ENCODE peak calls at places on chromosomes 11 and 22, in five cellular contexts. One of them, this sample, is unnamed. For H3K4me1, the result is how much of the 10 kb centered on the place peaks cover.

GRCh38 chr11:9158898-9159391 is 67.5 kb upstream of the SCUBE2 start:
- DNase-seq in IMR-90: peak
- DNase-seq in A549: no peak
- DNase-seq in breast epithelium: no peak
- DNase-seq in gastrocnemius medialis: no peak
- DNase-seq in this sample: no peak

GRCh38 chr11:6782720-6783119 is at the start of gene OR2AG1:
- DNase-seq in IMR-90: no peak
- DNase-seq in A549: no peak
- DNase-seq in breast epithelium: no peak
- DNase-seq in gastrocnemius medialis: no peak
- DNase-seq in this sample: no peak

GRCh38 chr22:49406047-49406650 is 421.5 kb downstream of the BRD1 start:
- DNase-seq in IMR-90: no peak
- DNase-seq in A549: no peak
- DNase-seq in breast epithelium: no peak
- DNase-seq in gastrocnemius medialis: no peak
- DNase-seq in this sample: no peak

GRCh38 chr11:78749243-78749730 is 174.6 kb upstream of the NARS2 start:
- DNase-seq in IMR-90: no peak
- DNase-seq in A549: no peak
- DNase-seq in breast epithelium: no peak
- DNase-seq in gastrocnemius medialis: no peak
- DNase-seq in this sample: no peak

GRCh38 chr11:6986487-6986886 is 33.7 kb downstream of the ZNF214 start:
- DNase-seq in IMR-90: no peak
- DNase-seq in A549: no peak
- DNase-seq in breast epithelium: no peak
- DNase-seq in gastrocnemius medialis: no peak
- DNase-seq in this sample: no peak

GRCh38 chr11:70756341-70756740 is 358.0 kb downstream of the CTTN start:
- DNase-seq in IMR-90: no peak
- DNase-seq in A549: no peak
- DNase-seq in breast epithelium: no peak
- DNase-seq in gastrocnemius medialis: no peak
- DNase-seq in this sample: no peak

GRCh38 chr11:116172156-116172555 is 600.6 kb downstream of the BUD13 start:
- DNase-seq in IMR-90: no peak
- DNase-seq in A549: no peak
- DNase-seq in breast epithelium: no peak
- DNase-seq in gastrocnemius medialis: no peak
- DNase-seq in this sample: no peak

GRCh38 chr11:128157423-128158298 is 429.7 kb downstream of the ETS1 start:
- DNase-seq in IMR-90: peak
- DNase-seq in A549: peak
- DNase-seq in breast epithelium: no peak
- DNase-seq in gastrocnemius medialis: no peak
- DNase-seq in this sample: peak

GRCh38 chr11:70578831-70579230 is 180.5 kb downstream of the CTTN start:
- DNase-seq in IMR-90: no peak
- DNase-seq in A549: no peak
- DNase-seq in breast epithelium: no peak
- DNase-seq in gastrocnemius medialis: no peak
- DNase-seq in this sample: no peak

GRCh38 chr22:27804683-27805297 is 3.2 kb upstream of the MN1 start:
- DNase-seq in IMR-90: peak
- DNase-seq in A549: peak
- DNase-seq in breast epithelium: no peak
- DNase-seq in gastrocnemius medialis: peak
- DNase-seq in this sample: peak

GRCh38 chr11:60739114-60739513 is 14.6 kb downstream of the MS4A18 start:
- DNase-seq in IMR-90: no peak
- DNase-seq in A549: no peak
- DNase-seq in breast epithelium: no peak
- DNase-seq in gastrocnemius medialis: no peak
- DNase-seq in this sample: no peak

GRCh38 chr11:10304495-10305261 is at the start of gene ADM:
- DNase-seq in IMR-90: peak
- DNase-seq in A549: peak
- DNase-seq in breast epithelium: peak
- DNase-seq in gastrocnemius medialis: peak
- DNase-seq in this sample: peak

GRCh38 chr22:43310311-43310710 is 32.9 kb downstream of the SCUBE1 start:
- DNase-seq in IMR-90: no peak
- DNase-seq in A549: no peak
- DNase-seq in breast epithelium: no peak
- DNase-seq in gastrocnemius medialis: no peak
- DNase-seq in this sample: no peak

GRCh38 chr11:116868066-116868465 is 30.6 kb upstream of the APOA1 start:
- DNase-seq in IMR-90: no peak
- DNase-seq in A549: no peak
- DNase-seq in breast epithelium: no peak
- DNase-seq in gastrocnemius medialis: no peak
- DNase-seq in this sample: no peak

GRCh38 chr11:35641206-35641885 is 21.2 kb upstream of the TRIM44 start:
- DNase-seq in IMR-90: no peak
- DNase-seq in A549: no peak
- DNase-seq in breast epithelium: no peak
- DNase-seq in gastrocnemius medialis: no peak
- DNase-seq in this sample: no peak

GRCh38 chr22:36510966-36511881 is 4.4 kb upstream of the FOXRED2 start:
- DNase-seq in IMR-90: peak
- DNase-seq in A549: peak
- DNase-seq in breast epithelium: no peak
- DNase-seq in gastrocnemius medialis: no peak
- DNase-seq in this sample: no peak

GRCh38 chr22:33038131-33038772 is 19.9 kb downstream of the SYN3 start:
- DNase-seq in IMR-90: no peak
- DNase-seq in A549: no peak
- DNase-seq in breast epithelium: peak
- DNase-seq in gastrocnemius medialis: no peak
- DNase-seq in this sample: no peak

GRCh38 chr11:85095239-85095638 is 531.9 kb downstream of the DLG2 start:
- DNase-seq in IMR-90: no peak
- DNase-seq in A549: no peak
- DNase-seq in breast epithelium: no peak
- DNase-seq in gastrocnemius medialis: no peak
- DNase-seq in this sample: no peak
- TF ChIP-seq POLR2A in IMR-90: no peak
- TF ChIP-seq POLR2A in A549: no peak
- TF ChIP-seq POLR2A in breast epithelium: no peak
- TF ChIP-seq POLR2A in gastrocnemius medialis: no peak
- TF ChIP-seq POLR2A in this sample: no peak

DNA sequence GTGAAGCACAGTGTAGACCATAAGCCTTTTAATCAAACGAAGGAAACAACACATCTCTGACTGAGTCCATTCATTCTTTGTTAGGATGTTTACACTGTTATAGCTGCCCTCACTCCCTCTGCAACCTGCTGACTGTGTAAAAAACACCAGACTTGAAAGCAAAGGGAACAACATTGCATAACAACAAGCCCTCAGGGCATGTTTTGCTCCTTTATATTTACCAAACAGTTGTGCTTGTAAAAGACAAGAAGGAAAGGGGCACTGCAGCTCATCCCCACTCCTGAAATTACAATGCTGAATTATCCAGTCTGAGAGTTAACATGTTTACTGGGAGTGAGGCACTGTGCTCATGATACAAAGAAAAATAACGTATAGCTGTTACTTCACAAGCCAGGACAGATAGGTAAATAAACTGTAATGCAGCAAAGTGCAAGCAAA is 46.4 kb downstream of the RAB30 start:
- DNase-seq in IMR-90: no peak
- DNase-seq in A549: no peak
- DNase-seq in breast epithelium: no peak
- DNase-seq in gastrocnemius medialis: peak
- DNase-seq in this sample: no peak
- H3K4me1 ChIP-seq in IMR-90: under half
- H3K4me1 ChIP-seq in A549: under half
- H3K4me1 ChIP-seq in breast epithelium: under half
- H3K4me1 ChIP-seq in gastrocnemius medialis: half or more
- H3K4me1 ChIP-seq in this sample: under half

GRCh38 chr22:46549565-46549840 is 12.1 kb upstream of the CELSR1 start:
- DNase-seq in IMR-90: no peak
- DNase-seq in A549: no peak
- DNase-seq in breast epithelium: no peak
- DNase-seq in gastrocnemius medialis: no peak
- DNase-seq in this sample: no peak
- H3K27ac ChIP-seq in IMR-90: no peak
- H3K27ac ChIP-seq in A549: no peak
- H3K27ac ChIP-seq in breast epithelium: peak
- H3K27ac ChIP-seq in gastrocnemius medialis: no peak
- H3K27ac ChIP-seq in this sample: no peak

DNA sequence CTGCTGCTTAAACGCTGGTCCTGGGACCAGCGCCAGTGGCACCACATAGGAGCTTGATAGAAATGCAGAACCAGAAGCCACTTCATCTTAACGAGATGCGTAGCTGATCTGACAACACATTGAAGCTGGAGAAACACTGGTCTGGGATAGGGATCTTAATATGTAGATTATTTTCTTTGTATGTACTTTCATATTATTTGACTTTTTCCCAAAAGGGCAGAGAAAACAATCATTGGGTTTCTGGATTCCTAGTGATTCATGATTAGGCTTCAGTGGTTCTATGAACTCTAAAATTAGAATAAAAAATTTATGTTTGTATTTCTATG is 12.3 kb downstream of the MPEG1 start:
- DNase-seq in IMR-90: no peak
- DNase-seq in A549: no peak
- DNase-seq in breast epithelium: no peak
- DNase-seq in gastrocnemius medialis: no peak
- DNase-seq in this sample: no peak
- TF ChIP-seq POLR2A in IMR-90: no peak
- TF ChIP-seq POLR2A in A549: no peak
- TF ChIP-seq POLR2A in breast epithelium: no peak
- TF ChIP-seq POLR2A in gastrocnemius medialis: no peak
- TF ChIP-seq POLR2A in this sample: no peak